ENCODE peak calls at places on chromosomes 11 and 22, in five cellular contexts. G is stimulated activated naive CD4-positive, alpha-beta T cell treated with Interleukin-2 at 50 U/mL for 16 hours; P is astrocyte of the spinal cord; D is EH; I is GM20000. R is an unnamed sample.

GRCh38 chr22:32469799-32470212 is 4.8 kb upstream of the FBXO7 start:
- DNase-seq in G (no peak), P (peak), D (peak), I (no peak), R (peak)

GRCh38 chr11:126423154-126423553 is 67.7 kb downstream of the ST3GAL4 start:
- DNase-seq in G (no peak), P (no peak), D (no peak), I (no peak), R (no peak)

GRCh38 chr11:123549901-123550619 is 104.4 kb downstream of the SCN3B start:
- DNase-seq in G (no peak), P (no peak), D (no peak), I (no peak), R (no peak)

GRCh38 chr11:444397-445144 is 2.8 kb upstream of the ANO9 start:
- DNase-seq in G (no peak), P (peak), D (peak), I (no peak), R (peak)

GRCh38 chr22:17159504-17159951 is 451 bp upstream of the HDHD5 start:
- DNase-seq in G (peak), P (peak), D (peak), I (peak), R (peak)

GRCh38 chr11:109303342-109303741 is 118.6 kb upstream of the C11orf87 start:
- DNase-seq in G (no peak), P (no peak), D (no peak), I (no peak), R (no peak)

GRCh38 chr11:46710821-46711269 is 8.2 kb upstream of the F2 start:
- DNase-seq in G (no peak), P (peak), D (peak), I (no peak), R (peak)

GRCh38 chr11:3914807-3915206 is 59.3 kb downstream of the STIM1 start:
- DNase-seq in G (no peak), P (no peak), D (peak), I (no peak), R (peak)

GRCh38 chr11:2385156-2386151 is 8.3 kb downstream of the CD81 start:
- DNase-seq in G (no peak), P (no peak), D (no peak), I (peak), R (no peak)

GRCh38 chr11:32034149-32034548 is 56.7 kb upstream of the RCN1 start:
- DNase-seq in G (no peak), P (peak), D (peak), I (no peak), R (peak)